ENCODE peak calls at places on chromosomes 1 and 21, in six cellular contexts. I, D, O, E, G and N are unnamed samples.

GRCh38 chr1:47725000-47725731 is 272.0 kb downstream of the TRABD2B start:
- DNase-seq in D (no peak), O (no peak), E (no peak), G (peak), I (no peak), N (peak)

GRCh38 chr1:42806171-42806570 is 10.8 kb upstream of the ERMAP start:
- DNase-seq in D (no peak), O (no peak), E (no peak), I (no peak), G (no peak), N (no peak)

GRCh38 chr21:44955141-44955802 is 15.4 kb downstream of the SLX9 start:
- DNase-seq in G (no peak), D (peak), E (no peak), I (no peak), O (no peak), N (no peak)

GRCh38 chr1:19813651-19813960 is 1.5 kb downstream of the RNF186 start:
- DNase-seq in G (no peak), D (no peak), I (no peak), E (no peak), O (no peak), N (no peak)

GRCh38 chr1:91099746-91100621 is 78.1 kb upstream of the ZNF644 start:
- DNase-seq in O (no peak), E (no peak), I (no peak), D (no peak), G (no peak), N (no peak)

GRCh38 chr1:20698195-20698910 is 19.5 kb downstream of the KIF17 start:
- DNase-seq in G (no peak), I (peak), E (peak), D (peak), O (no peak), N (no peak)

GRCh38 chr21:18041012-18041411 is 203.6 kb upstream of the CHODL start:
- DNase-seq in I (peak), O (peak), D (no peak), E (no peak), G (peak), N (no peak)

GRCh38 chr1:7760245-7760644 is 10.9 kb upstream of the VAMP3 start:
- DNase-seq in D (no peak), E (no peak), I (no peak), O (no peak), G (no peak), N (no peak)

GRCh38 chr1:20732071-20732587 is 374 bp downstream of the SH2D5 start:
- DNase-seq in O (peak), D (peak), G (peak), I (peak), E (peak), N (peak)

GRCh38 chr1:150010388-150011115 is at the start of gene OTUD7B:
- DNase-seq in I (peak), G (peak), D (peak), E (peak), O (peak), N (peak)

GRCh38 chr21:38905328-38905727 is 99.6 kb downstream of the ETS2 start:
- DNase-seq in G (no peak), I (no peak), O (no peak), D (no peak), E (no peak), N (no peak)

GRCh38 chr1:104780470-104781078 is 1030.9 kb downstream of the AMY1C start:
- DNase-seq in G (no peak), O (peak), D (peak), E (peak), I (peak), N (peak)

GRCh38 chr1:222798975-222799374 is 15.9 kb upstream of the DISP1 start:
- DNase-seq in G (no peak), E (no peak), D (no peak), O (no peak), I (no peak), N (no peak)

GRCh38 chr1:48039088-48040049 is 42.2 kb upstream of the TRABD2B start:
- DNase-seq in D (peak), I (peak), G (no peak), E (no peak), O (no peak), N (no peak)

GRCh38 chr1:189790335-189790734 is 687.3 kb downstream of the BRINP3 start:
- DNase-seq in O (no peak), D (peak), G (no peak), I (no peak), E (no peak), N (no peak)
- TF ChIP-seq CTCF in O (no peak), D (no peak), G (no peak), I (no peak), E (no peak), N (no peak)

GRCh38 chr1:3431266-3431665 is 23.2 kb upstream of the ARHGEF16 start:
- DNase-seq in G (peak), E (no peak), O (peak), D (no peak), I (no peak), N (no peak)
- TF ChIP-seq CTCF in G (no peak), E (peak), O (peak), D (peak), I (no peak), N (peak)

DNA sequence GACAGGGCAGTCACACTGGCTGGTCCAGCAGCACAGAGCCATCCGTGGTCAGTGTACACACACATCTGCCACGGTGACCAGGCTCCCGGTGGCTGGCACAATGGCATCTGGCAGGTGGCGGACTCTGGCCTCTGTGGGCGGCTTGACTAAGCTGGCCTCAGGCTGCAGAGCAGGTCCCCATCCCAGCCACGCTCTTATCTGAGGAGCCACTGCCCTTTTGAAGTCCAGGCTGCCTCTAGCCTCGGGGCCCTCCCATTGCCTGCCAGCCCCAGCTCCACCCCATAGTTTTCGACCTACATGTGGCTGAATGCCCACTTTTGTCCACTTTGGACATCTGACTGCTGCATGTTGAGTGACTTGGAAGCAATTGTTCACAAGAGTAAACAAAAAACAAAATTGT is 29.9 kb upstream of the EDN2 start:
- DNase-seq in G (no peak), O (no peak), I (no peak), D (no peak), E (no peak), N (no peak)
- TF ChIP-seq CTCF in G (no peak), O (no peak), I (no peak), D (no peak), E (no peak), N (no peak)

GRCh38 chr1:11365744-11366387 is 92.9 kb downstream of the UBIAD1 start:
- DNase-seq in E (no peak), I (no peak), G (no peak), D (no peak), O (no peak), N (no peak)

GRCh38 chr1:11358991-11359390 is 86.0 kb downstream of the UBIAD1 start:
- DNase-seq in D (no peak), E (no peak), G (no peak), O (no peak), I (no peak), N (no peak)

DNA sequence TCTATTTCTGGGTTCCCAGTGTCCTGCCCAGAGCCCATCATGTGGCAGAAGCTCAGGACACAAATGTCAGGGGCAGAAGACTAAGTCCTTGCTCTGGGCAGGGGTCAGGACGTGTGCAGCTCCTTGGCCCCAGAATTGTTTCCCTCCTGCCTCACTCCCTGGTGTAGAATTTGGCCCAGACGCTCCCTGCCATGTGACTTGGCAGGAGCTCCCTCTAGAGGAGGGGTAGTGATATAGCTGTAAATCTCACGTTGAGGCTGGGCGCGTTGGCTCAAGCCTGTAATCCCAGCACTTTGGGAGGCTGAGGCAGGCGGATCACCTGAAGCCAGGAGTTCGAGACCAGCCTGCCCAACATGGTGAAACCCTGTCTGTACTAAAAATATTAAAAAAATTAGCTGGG is 91.2 kb downstream of the UBIAD1 start:
- DNase-seq in I (no peak), E (no peak), D (no peak), G (peak), O (no peak), N (no peak)
- TF ChIP-seq CTCF in I (no peak), E (no peak), D (peak), G (peak), O (no peak), N (peak)